ENCODE peak calls at places on chromosomes 6 and 20, in ten cellular contexts. P is activated CD4-positive, alpha-beta T cell treated with anti-CD3 and anti-CD28 coated beads, Interleukin-2, amount 50 U/mL, for 1 hour; R is AG10803; O is HTR-8/SVneo; A is M059J; E is GOT3; X is activated naive CD4-positive, alpha-beta T cell; C is WTC11; M is H7; G is cardiac muscle cell. W is an unnamed sample.

GRCh38 chr20:23666698-23667097 is 22.1 kb downstream of the CST4 start:
- DNase-seq in P (no peak), R (no peak), O (no peak), A (no peak), E (no peak), X (no peak), C (no peak), M (no peak), G (no peak), W (no peak)

GRCh38 chr20:49569403-49570115 is 1.6 kb upstream of the PTGIS start:
- DNase-seq in P (no peak), R (no peak), O (no peak), A (no peak), E (no peak), X (no peak), C (no peak), M (no peak), G (no peak), W (no peak)

GRCh38 chr6:6610031-6610591 is 21.6 kb downstream of the LY86 start:
- DNase-seq in P (peak; percentile 24), R (no peak), O (no peak), A (no peak), E (no peak), X (no peak), C (no peak), M (no peak), G (no peak), W (no peak)

GRCh38 chr20:56601166-56601565 is 27.9 kb upstream of the TFAP2C start:
- DNase-seq in P (no peak), R (no peak), O (no peak), A (no peak), E (no peak), X (no peak), C (no peak), M (no peak), G (no peak), W (no peak)

GRCh38 chr6:51541847-51542246 is 545.6 kb downstream of the PKHD1 start:
- DNase-seq in P (no peak), R (no peak), O (no peak), A (peak; percentile 54), E (no peak), X (no peak), C (no peak), M (no peak), G (no peak), W (no peak)

GRCh38 chr20:37081717-37082289 is 14.0 kb downstream of the RBL1 start:
- DNase-seq in P (peak; percentile 56), R (no peak), O (no peak), A (peak; percentile 24), E (no peak), X (no peak), C (no peak), M (no peak), G (no peak), W (no peak)

GRCh38 chr20:57694481-57694880 is 15.3 kb downstream of the PMEPA1 start:
- DNase-seq in P (no peak), R (no peak), O (no peak), A (no peak), E (no peak), X (no peak), C (no peak), M (no peak), G (no peak), W (no peak)

GRCh38 chr20:51928931-51929330 is 126.6 kb upstream of the SALL4 start:
- DNase-seq in P (no peak), R (no peak), O (no peak), A (peak; percentile 40), E (no peak), X (no peak), C (no peak), M (no peak), G (no peak), W (no peak)

GRCh38 chr20:61886721-61887658 is 178.7 kb downstream of the TAF4 start:
- DNase-seq in P (peak; percentile 24), R (peak; percentile 45), O (peak; percentile 77), A (no peak), E (no peak), X (no peak), C (peak; percentile 66), M (peak; percentile 94), G (peak; percentile 49), W (peak; percentile 2)

GRCh38 chr6:26532699-26533523 is 5.3 kb upstream of the HMGN4 start:
- DNase-seq in P (peak; percentile 91), R (peak; percentile 87), O (peak; percentile 73), A (peak; percentile 96), E (peak; percentile 74), X (peak; percentile 88), C (peak; percentile 89), M (peak; percentile 80), G (peak; percentile 85), W (peak; percentile 81)

GRCh38 chr6:133227344-133227743 is 13.8 kb upstream of the EYA4 start:
- DNase-seq in P (no peak), R (no peak), O (no peak), A (no peak), E (no peak), X (no peak), C (no peak), M (no peak), G (no peak), W (no peak)

GRCh38 chr6:127206531-127207065 is 60.1 kb upstream of the RNF146 start:
- DNase-seq in P (no peak), R (peak; percentile 63), O (peak; percentile 4), A (peak; percentile 18), E (no peak), X (no peak), C (no peak), M (no peak), G (no peak), W (no peak)

GRCh38 chr6:119273799-119274595 is 75.6 kb downstream of the MAN1A1 start:
- DNase-seq in P (no peak), R (peak; percentile 87), O (no peak), A (no peak), E (no peak), X (no peak), C (no peak), M (no peak), G (no peak), W (no peak)

GRCh38 chr6:10412165-10412947 is 2.5 kb downstream of the TFAP2A start:
- DNase-seq in P (no peak), R (peak; percentile 73), O (peak; percentile 75), A (peak; percentile 99), E (peak; percentile 58), X (no peak), C (peak; percentile 79), M (peak; percentile 94), G (no peak), W (peak; percentile 57)

GRCh38 chr20:58092871-58093270 is 135.6 kb downstream of the ANKRD60 start:
- DNase-seq in P (no peak), R (no peak), O (no peak), A (no peak), E (no peak), X (no peak), C (no peak), M (no peak), G (no peak), W (no peak)

GRCh38 chr6:79518850-79519249 is 18.4 kb downstream of the LCA5 start:
- DNase-seq in P (no peak), R (no peak), O (no peak), A (no peak), E (no peak), X (no peak), C (no peak), M (no peak), G (no peak), W (no peak)

GRCh38 chr6:162029873-162030576 is 697.5 kb downstream of the PRKN start:
- DNase-seq in P (no peak), R (no peak), O (no peak), A (no peak), E (no peak), X (no peak), C (no peak), M (no peak), G (no peak), W (no peak)

GRCh38 chr20:10848810-10849370 is 175.1 kb upstream of the JAG1 start:
- DNase-seq in P (no peak), R (peak; percentile 94), O (peak; percentile 57), A (peak; percentile 96), E (no peak), X (no peak), C (no peak), M (no peak), G (no peak), W (no peak)